ENCODE peak calls at places on chromosomes 4 and X, in four cellular contexts. One of them, this sample, is unnamed.

GRCh38 chr4:25884040-25884788 is 21.4 kb upstream of the SEL1L3 start:
- DNase-seq in vagina: no peak
- DNase-seq in kidney tubule cell: peak; percentile 87
- DNase-seq in AG10803: peak; percentile 61
- DNase-seq in this sample: peak; percentile 78

GRCh38 chrX:115547448-115547847 is 13.5 kb upstream of the PLS3 start:
- DNase-seq in vagina: no peak
- DNase-seq in kidney tubule cell: no peak
- DNase-seq in AG10803: no peak
- DNase-seq in this sample: no peak

GRCh38 chr4:182916483-182917181 is 554 bp downstream of the DCTD start:
- DNase-seq in vagina: no peak
- DNase-seq in kidney tubule cell: peak; percentile 73
- DNase-seq in AG10803: peak; percentile 84
- DNase-seq in this sample: peak; percentile 26

GRCh38 chr4:111400736-111401135 is 744.5 kb upstream of the FAM241A start:
- DNase-seq in vagina: no peak
- DNase-seq in kidney tubule cell: no peak
- DNase-seq in AG10803: peak; percentile 75
- DNase-seq in this sample: no peak

GRCh38 chr4:183600189-183600685 is 58.7 kb downstream of the RWDD4 start:
- DNase-seq in vagina: peak; percentile 34
- DNase-seq in kidney tubule cell: no peak
- DNase-seq in AG10803: no peak
- DNase-seq in this sample: no peak

GRCh38 chr4:7167706-7168105 is 24.6 kb upstream of the SORCS2 start:
- DNase-seq in vagina: no peak
- DNase-seq in kidney tubule cell: no peak
- DNase-seq in AG10803: no peak
- DNase-seq in this sample: no peak

GRCh38 chr4:48796927-48797679 is 17.0 kb upstream of the FRYL start:
- DNase-seq in vagina: no peak
- DNase-seq in kidney tubule cell: no peak
- DNase-seq in AG10803: no peak
- DNase-seq in this sample: no peak

GRCh38 chrX:82765806-82766205 is 742.3 kb upstream of the POU3F4 start:
- DNase-seq in vagina: no peak
- DNase-seq in kidney tubule cell: no peak
- DNase-seq in AG10803: no peak
- DNase-seq in this sample: no peak

GRCh38 chr4:154004450-154004849 is 215.6 kb upstream of the SFRP2 start:
- DNase-seq in vagina: no peak
- DNase-seq in kidney tubule cell: no peak
- DNase-seq in AG10803: peak; percentile 78
- DNase-seq in this sample: no peak

GRCh38 chrX:15956684-15957083 is 102.1 kb upstream of the AP1S2 start:
- DNase-seq in vagina: no peak
- DNase-seq in kidney tubule cell: peak; percentile 42
- DNase-seq in AG10803: no peak
- DNase-seq in this sample: no peak

GRCh38 chrX:17537652-17538301 is 162.8 kb downstream of the NHS start:
- DNase-seq in vagina: no peak
- DNase-seq in kidney tubule cell: no peak
- DNase-seq in AG10803: no peak
- DNase-seq in this sample: no peak

GRCh38 chrX:133190877-133191738 is 27.0 kb downstream of the TFDP3 start:
- DNase-seq in vagina: no peak
- DNase-seq in kidney tubule cell: no peak
- DNase-seq in AG10803: no peak
- DNase-seq in this sample: no peak

GRCh38 chr4:89492476-89493110 is 185.0 kb upstream of the GPRIN3 start:
- DNase-seq in vagina: no peak
- DNase-seq in kidney tubule cell: peak; percentile 12
- DNase-seq in AG10803: peak; percentile 72
- DNase-seq in this sample: no peak

GRCh38 chr4:169314906-169315305 is 44.1 kb upstream of the SH3RF1 start:
- DNase-seq in vagina: no peak
- DNase-seq in kidney tubule cell: peak; percentile 86
- DNase-seq in AG10803: peak; percentile 25
- DNase-seq in this sample: peak; percentile 54